ENCODE peak calls at places on chromosomes 7 and 10, in seven cellular contexts. One of them, this sample, is unnamed.

GRCh38 chr10:17756557-17757208 is 4.7 kb downstream of the TMEM236 start:
- DNase-seq in tibial artery: no peak
- DNase-seq in choroid plexus epithelial cell: peak; percentile 54
- DNase-seq in cardiac fibroblast: peak; percentile 30
- DNase-seq in body of pancreas: peak; percentile 52
- DNase-seq in neural progenitor cell: no peak
- DNase-seq in Caco-2: no peak
- DNase-seq in this sample: no peak

GRCh38 chr10:4073912-4074311 is 288.9 kb upstream of the KLF6 start:
- DNase-seq in tibial artery: peak; percentile 72
- DNase-seq in choroid plexus epithelial cell: peak; percentile 26
- DNase-seq in cardiac fibroblast: peak; percentile 90
- DNase-seq in body of pancreas: no peak
- DNase-seq in neural progenitor cell: no peak
- DNase-seq in Caco-2: no peak
- DNase-seq in this sample: no peak

GRCh38 chr7:120404042-120404441 is 131.1 kb downstream of the KCND2 start:
- DNase-seq in tibial artery: no peak
- DNase-seq in choroid plexus epithelial cell: no peak
- DNase-seq in cardiac fibroblast: no peak
- DNase-seq in body of pancreas: no peak
- DNase-seq in neural progenitor cell: no peak
- DNase-seq in Caco-2: no peak
- DNase-seq in this sample: no peak

GRCh38 chr10:85979598-85979997 is 387.0 kb downstream of the GRID1 start:
- DNase-seq in tibial artery: no peak
- DNase-seq in choroid plexus epithelial cell: no peak
- DNase-seq in cardiac fibroblast: no peak
- DNase-seq in body of pancreas: no peak
- DNase-seq in neural progenitor cell: no peak
- DNase-seq in Caco-2: no peak
- DNase-seq in this sample: no peak

GRCh38 chr7:2954433-2954853 is 89.2 kb downstream of the CARD11 start:
- DNase-seq in tibial artery: no peak
- DNase-seq in choroid plexus epithelial cell: no peak
- DNase-seq in cardiac fibroblast: no peak
- DNase-seq in body of pancreas: no peak
- DNase-seq in neural progenitor cell: no peak
- DNase-seq in Caco-2: no peak
- DNase-seq in this sample: no peak

GRCh38 chr10:46069771-46070463 is 23.8 kb upstream of the MSMB start:
- DNase-seq in tibial artery: no peak
- DNase-seq in choroid plexus epithelial cell: no peak
- DNase-seq in cardiac fibroblast: no peak
- DNase-seq in body of pancreas: no peak
- DNase-seq in neural progenitor cell: no peak
- DNase-seq in Caco-2: no peak
- DNase-seq in this sample: no peak

GRCh38 chr10:86047588-86047987 is 319.0 kb downstream of the GRID1 start:
- DNase-seq in tibial artery: no peak
- DNase-seq in choroid plexus epithelial cell: no peak
- DNase-seq in cardiac fibroblast: no peak
- DNase-seq in body of pancreas: no peak
- DNase-seq in neural progenitor cell: no peak
- DNase-seq in Caco-2: no peak
- DNase-seq in this sample: no peak

GRCh38 chr10:131451407-131452015 is 140.0 kb upstream of the TCERG1L start:
- DNase-seq in tibial artery: no peak
- DNase-seq in choroid plexus epithelial cell: no peak
- DNase-seq in cardiac fibroblast: no peak
- DNase-seq in body of pancreas: no peak
- DNase-seq in neural progenitor cell: no peak
- DNase-seq in Caco-2: no peak
- DNase-seq in this sample: no peak

DNA sequence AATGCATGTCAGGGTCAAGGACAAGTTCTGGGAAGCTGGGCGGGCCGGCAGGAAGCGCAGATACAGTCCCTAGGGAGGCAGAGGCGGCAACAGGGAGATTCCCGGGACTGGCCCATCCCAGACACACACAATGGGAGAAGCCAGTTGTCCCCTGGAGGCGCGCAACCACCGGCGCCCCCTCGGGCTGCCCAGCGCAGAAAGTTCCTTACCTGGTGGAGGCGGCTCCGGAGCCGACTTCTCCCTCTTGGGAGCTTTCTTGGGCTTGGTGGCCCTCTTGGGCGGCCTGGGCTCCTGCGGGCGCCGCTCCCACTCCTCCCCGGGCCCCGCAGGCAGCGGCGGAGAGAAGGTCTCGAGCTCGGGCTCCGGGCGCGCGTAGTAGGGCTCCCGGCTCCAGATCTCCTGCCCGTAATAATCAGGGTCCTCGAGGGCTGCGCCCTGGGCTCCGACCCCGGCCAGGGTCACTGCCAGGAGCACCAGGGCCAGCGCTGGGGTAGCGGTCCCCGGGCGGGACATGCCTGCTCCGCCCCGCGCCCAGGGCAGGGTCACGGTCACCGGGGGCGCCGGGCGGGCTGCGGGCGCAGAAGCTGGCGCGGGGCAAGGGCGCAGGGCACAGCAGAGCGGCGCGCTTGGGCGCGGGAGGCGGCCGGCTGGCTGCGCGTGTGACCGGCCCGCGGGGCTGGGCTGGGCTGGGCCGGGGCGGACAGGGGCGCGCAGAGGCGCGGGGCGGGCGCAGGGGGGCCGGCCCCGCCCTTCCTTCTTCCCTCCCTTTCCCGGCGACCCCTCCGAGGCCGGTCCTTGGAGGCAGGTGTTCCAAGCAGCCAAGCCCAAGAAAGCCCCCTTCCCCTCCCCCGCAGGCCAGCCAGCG is at the start of gene CPXM2:
- DNase-seq in tibial artery: peak; percentile 45
- DNase-seq in choroid plexus epithelial cell: no peak
- DNase-seq in cardiac fibroblast: no peak
- DNase-seq in body of pancreas: no peak
- DNase-seq in neural progenitor cell: peak; percentile 47
- DNase-seq in Caco-2: no peak
- DNase-seq in this sample: peak; percentile 46
- H3K4me3 ChIP-seq in tibial artery: peak within 1 kb of the TSS; percentile 86
- H3K4me3 ChIP-seq in choroid plexus epithelial cell: no peak within 1 kb of the TSS
- H3K4me3 ChIP-seq in cardiac fibroblast: peak within 1 kb of the TSS; percentile 3
- H3K4me3 ChIP-seq in body of pancreas: no peak within 1 kb of the TSS
- H3K4me3 ChIP-seq in neural progenitor cell: peak within 1 kb of the TSS; percentile 51
- H3K4me3 ChIP-seq in Caco-2: no peak within 1 kb of the TSS
- H3K4me3 ChIP-seq in this sample: peak within 1 kb of the TSS; percentile 65

GRCh38 chr10:82969405-82969804 is 1094.4 kb downstream of the NRG3 start:
- DNase-seq in tibial artery: no peak
- DNase-seq in choroid plexus epithelial cell: peak; percentile 37
- DNase-seq in cardiac fibroblast: peak; percentile 29
- DNase-seq in body of pancreas: no peak
- DNase-seq in neural progenitor cell: no peak
- DNase-seq in Caco-2: no peak
- DNase-seq in this sample: no peak
- TF ChIP-seq CTCF in tibial artery: peak; percentile 29
- TF ChIP-seq CTCF in choroid plexus epithelial cell: peak; percentile 32
- TF ChIP-seq CTCF in cardiac fibroblast: peak; percentile 37
- TF ChIP-seq CTCF in body of pancreas: peak; percentile 62
- TF ChIP-seq CTCF in neural progenitor cell: peak; percentile 50
- TF ChIP-seq CTCF in Caco-2: peak; percentile 34
- TF ChIP-seq CTCF in this sample: peak; percentile 9

DNA sequence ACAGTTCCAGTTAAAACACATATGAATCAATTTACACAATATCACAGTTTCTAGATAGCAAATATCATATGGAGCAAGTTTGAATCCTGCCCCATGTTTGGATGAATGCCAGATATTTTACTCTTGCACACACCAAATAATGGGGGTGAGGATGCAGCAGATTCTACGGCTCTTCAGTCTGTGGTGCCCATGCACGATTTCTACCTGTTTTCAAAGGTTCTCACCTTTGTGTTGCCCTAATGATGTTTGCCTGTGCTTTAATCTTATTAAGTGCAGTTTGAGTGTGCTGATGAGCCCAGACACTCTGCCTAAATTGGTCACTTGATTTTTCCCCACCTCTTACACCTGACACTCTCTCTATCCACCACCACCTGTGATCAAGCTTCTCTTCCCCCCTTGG is 119.6 kb downstream of the NPY start:
- DNase-seq in tibial artery: no peak
- DNase-seq in choroid plexus epithelial cell: no peak
- DNase-seq in cardiac fibroblast: no peak
- DNase-seq in body of pancreas: no peak
- DNase-seq in neural progenitor cell: no peak
- DNase-seq in Caco-2: no peak
- DNase-seq in this sample: no peak
- H3K4me3 ChIP-seq in tibial artery: no peak overlapping the region
- H3K4me3 ChIP-seq in choroid plexus epithelial cell: no peak overlapping the region
- H3K4me3 ChIP-seq in cardiac fibroblast: no peak overlapping the region
- H3K4me3 ChIP-seq in body of pancreas: no peak overlapping the region
- H3K4me3 ChIP-seq in neural progenitor cell: no peak overlapping the region
- H3K4me3 ChIP-seq in Caco-2: no peak overlapping the region
- H3K4me3 ChIP-seq in this sample: no peak overlapping the region

DNA sequence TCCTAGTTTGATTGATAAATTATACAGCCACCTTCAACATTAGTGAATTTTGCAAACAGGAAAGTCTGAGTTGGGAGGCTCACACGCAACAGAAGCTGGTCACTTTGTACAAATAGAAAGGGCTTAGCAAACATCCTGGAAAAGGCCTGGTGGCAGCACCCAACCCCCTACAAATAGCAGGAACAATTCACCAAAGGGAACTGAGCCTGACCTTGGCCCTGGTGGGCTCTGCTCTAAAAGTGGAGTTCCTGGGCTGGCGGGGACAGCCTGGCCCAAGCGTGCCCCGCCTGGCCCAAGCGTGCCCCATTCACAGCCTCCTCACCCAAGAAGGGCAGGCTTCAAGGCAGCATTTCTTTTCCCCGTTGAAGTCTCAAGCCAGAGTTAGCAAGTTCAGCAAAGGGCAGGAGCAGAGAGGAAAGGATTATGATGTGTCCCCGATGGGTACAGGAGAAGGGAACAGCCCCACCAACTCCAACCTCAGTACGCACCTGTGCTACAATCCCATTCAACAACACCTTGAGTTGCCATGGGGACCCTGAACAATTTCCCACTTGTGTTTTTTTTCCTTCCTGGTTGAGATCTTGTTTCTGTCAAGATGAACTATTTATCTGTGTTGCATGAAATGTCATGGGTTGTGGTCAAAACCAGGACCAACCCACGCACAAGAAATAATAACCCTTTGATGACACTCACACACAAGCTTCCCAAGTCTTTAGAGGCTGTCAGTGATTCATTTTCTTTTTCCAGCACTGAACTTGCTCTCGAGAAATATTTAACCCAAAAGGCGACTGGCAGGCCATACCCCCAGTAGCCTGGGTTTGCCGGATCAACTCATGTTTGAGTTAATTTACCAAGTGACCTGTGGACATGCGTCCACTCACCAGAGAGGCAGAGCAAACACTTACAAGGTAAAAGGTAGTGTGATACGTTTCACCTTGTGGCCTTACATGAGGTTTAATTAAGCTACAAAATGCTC is 43.3 kb downstream of the RGS10 start:
- DNase-seq in tibial artery: no peak
- DNase-seq in choroid plexus epithelial cell: peak; percentile 30
- DNase-seq in cardiac fibroblast: no peak
- DNase-seq in body of pancreas: no peak
- DNase-seq in neural progenitor cell: no peak
- DNase-seq in Caco-2: no peak
- DNase-seq in this sample: no peak
- TF ChIP-seq CTCF in tibial artery: no peak
- TF ChIP-seq CTCF in choroid plexus epithelial cell: no peak
- TF ChIP-seq CTCF in cardiac fibroblast: no peak
- TF ChIP-seq CTCF in body of pancreas: no peak
- TF ChIP-seq CTCF in neural progenitor cell: no peak
- TF ChIP-seq CTCF in Caco-2: no peak
- TF ChIP-seq CTCF in this sample: no peak

GRCh38 chr10:116948530-116948870 is 56.5 kb downstream of the SHTN1 start:
- DNase-seq in tibial artery: no peak
- DNase-seq in choroid plexus epithelial cell: no peak
- DNase-seq in cardiac fibroblast: no peak
- DNase-seq in body of pancreas: no peak
- DNase-seq in neural progenitor cell: no peak
- DNase-seq in Caco-2: no peak
- DNase-seq in this sample: no peak
- H3K4me3 ChIP-seq in tibial artery: no peak overlapping the region
- H3K4me3 ChIP-seq in choroid plexus epithelial cell: no peak overlapping the region
- H3K4me3 ChIP-seq in cardiac fibroblast: no peak overlapping the region
- H3K4me3 ChIP-seq in body of pancreas: no peak overlapping the region
- H3K4me3 ChIP-seq in neural progenitor cell: no peak overlapping the region
- H3K4me3 ChIP-seq in Caco-2: no peak overlapping the region
- H3K4me3 ChIP-seq in this sample: no peak overlapping the region

GRCh38 chr10:92845926-92846325 is 2.4 kb upstream of the EXOC6 start:
- DNase-seq in tibial artery: no peak
- DNase-seq in choroid plexus epithelial cell: no peak
- DNase-seq in cardiac fibroblast: no peak
- DNase-seq in body of pancreas: no peak
- DNase-seq in neural progenitor cell: no peak
- DNase-seq in Caco-2: no peak
- DNase-seq in this sample: no peak

GRCh38 chr10:92848037-92848440 is 281 bp upstream of the EXOC6 start:
- DNase-seq in tibial artery: no peak
- DNase-seq in choroid plexus epithelial cell: peak; percentile 11
- DNase-seq in cardiac fibroblast: no peak
- DNase-seq in body of pancreas: peak; percentile 84
- DNase-seq in neural progenitor cell: no peak
- DNase-seq in Caco-2: no peak
- DNase-seq in this sample: no peak

GRCh38 chr10:92847185-92847864 is 995 bp upstream of the EXOC6 start:
- DNase-seq in tibial artery: no peak
- DNase-seq in choroid plexus epithelial cell: peak; percentile 77
- DNase-seq in cardiac fibroblast: peak; percentile 30
- DNase-seq in body of pancreas: no peak
- DNase-seq in neural progenitor cell: no peak
- DNase-seq in Caco-2: peak; percentile 49
- DNase-seq in this sample: no peak

GRCh38 chr10:92846819-92847184 is 1.5 kb upstream of the EXOC6 start:
- DNase-seq in tibial artery: no peak
- DNase-seq in choroid plexus epithelial cell: no peak
- DNase-seq in cardiac fibroblast: no peak
- DNase-seq in body of pancreas: no peak
- DNase-seq in neural progenitor cell: no peak
- DNase-seq in Caco-2: no peak
- DNase-seq in this sample: no peak

DNA sequence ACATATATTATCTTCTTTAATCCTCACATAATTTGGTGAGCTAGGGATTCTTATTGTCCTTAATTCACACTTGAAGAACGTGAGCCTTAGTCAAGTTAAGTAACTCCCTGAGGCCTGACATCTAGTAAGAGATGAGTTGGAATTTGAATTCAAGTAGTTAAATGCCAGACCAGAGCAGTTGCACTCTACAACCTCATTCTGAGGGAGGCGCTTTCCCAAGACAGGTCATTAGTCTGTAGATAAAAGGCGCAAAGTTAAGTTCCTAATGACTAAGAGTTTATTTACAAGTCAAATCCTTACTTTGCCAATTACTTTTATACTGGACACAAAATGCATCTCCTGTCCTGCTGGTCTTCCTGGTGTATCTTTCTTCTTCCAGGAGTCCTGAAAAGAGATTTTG is 3.6 kb upstream of the EXOC6 start:
- DNase-seq in tibial artery: no peak
- DNase-seq in choroid plexus epithelial cell: no peak
- DNase-seq in cardiac fibroblast: peak; percentile 20
- DNase-seq in body of pancreas: no peak
- DNase-seq in neural progenitor cell: peak; percentile 26
- DNase-seq in Caco-2: no peak
- DNase-seq in this sample: no peak
- TF ChIP-seq CTCF in tibial artery: no peak
- TF ChIP-seq CTCF in choroid plexus epithelial cell: no peak
- TF ChIP-seq CTCF in cardiac fibroblast: no peak
- TF ChIP-seq CTCF in body of pancreas: no peak
- TF ChIP-seq CTCF in neural progenitor cell: peak; percentile 17
- TF ChIP-seq CTCF in Caco-2: no peak
- TF ChIP-seq CTCF in this sample: no peak